ENCODE peak calls at places on chromosome 21, in four cellular contexts. One of them, this sample, is unnamed.

GRCh38 chr21:42861311-42862122 is 17.8 kb downstream of the WDR4 start:
- DNase-seq in lung: no peak
- DNase-seq in keratinocyte: no peak
- DNase-seq in HT-29: no peak
- DNase-seq in this sample: no peak

GRCh38 chr21:33643658-33644311 is 1.5 kb downstream of the ITSN1 start:
- DNase-seq in lung: no peak
- DNase-seq in keratinocyte: no peak
- DNase-seq in HT-29: no peak
- DNase-seq in this sample: no peak

GRCh38 chr21:20998456-20998789 is 214 bp downstream of the NCAM2 start:
- DNase-seq in lung: no peak
- DNase-seq in keratinocyte: no peak
- DNase-seq in HT-29: no peak
- DNase-seq in this sample: no peak

GRCh38 chr21:28393279-28393678 is 599.4 kb downstream of the LTN1 start:
- DNase-seq in lung: no peak
- DNase-seq in keratinocyte: peak
- DNase-seq in HT-29: peak
- DNase-seq in this sample: no peak

GRCh38 chr21:39474545-39474944 is 22.8 kb downstream of the SH3BGR start:
- DNase-seq in lung: no peak
- DNase-seq in keratinocyte: no peak
- DNase-seq in HT-29: no peak
- DNase-seq in this sample: no peak

GRCh38 chr21:46287541-46287940 is 1.4 kb downstream of the YBEY start:
- DNase-seq in lung: no peak
- DNase-seq in keratinocyte: no peak
- DNase-seq in HT-29: no peak
- DNase-seq in this sample: no peak

GRCh38 chr21:40936151-40936550 is 89.2 kb upstream of the DSCAM start:
- DNase-seq in lung: no peak
- DNase-seq in keratinocyte: no peak
- DNase-seq in HT-29: no peak
- DNase-seq in this sample: no peak

GRCh38 chr21:34080693-34081092 is 7.3 kb downstream of the MRPS6 start:
- DNase-seq in lung: no peak
- DNase-seq in keratinocyte: no peak
- DNase-seq in HT-29: no peak
- DNase-seq in this sample: no peak

GRCh38 chr21:35196128-35196527 is 147.0 kb upstream of the RUNX1 start:
- DNase-seq in lung: no peak
- DNase-seq in keratinocyte: no peak
- DNase-seq in HT-29: no peak
- DNase-seq in this sample: no peak